ENCODE peak calls at places on chromosomes 7 and 10, in four cellular contexts. T, A, W and E are unnamed samples.
A peak's percentile ranks its signal among the peaks of the same experiment; 100 is the strongest.

GRCh38 chr7:155219947-155220769 is 77.5 kb upstream of the INSIG1 start:
- DNase-seq in T (no peak), A (no peak), W (no peak), E (no peak)

GRCh38 chr7:150962743-150963399 is 15.2 kb downstream of the KCNH2 start:
- DNase-seq in T (peak; percentile 45), A (no peak), W (peak; percentile 95), E (no peak)

GRCh38 chr10:103594326-103594725 is 100.8 kb downstream of the NEURL1 start:
- DNase-seq in T (no peak), A (no peak), W (no peak), E (no peak)

GRCh38 chr10:99391346-99391745 is 39.1 kb downstream of the GOT1 start:
- DNase-seq in T (no peak), A (no peak), W (no peak), E (no peak)

GRCh38 chr7:116208919-116209318 is 1.4 kb upstream of the TES start:
- DNase-seq in T (no peak), A (no peak), W (no peak), E (no peak)

GRCh38 chr7:123995617-123996326 is 37.1 kb downstream of the TMEM229A start:
- DNase-seq in T (no peak), A (no peak), W (no peak), E (no peak)

GRCh38 chr10:110350812-110351211 is 46.1 kb upstream of the SMNDC1 start:
- DNase-seq in T (peak; percentile 77), A (no peak), W (no peak), E (no peak)

GRCh38 chr10:14507156-14507555 is 176.4 kb upstream of the FRMD4A start:
- DNase-seq in T (no peak), A (no peak), W (no peak), E (no peak)

GRCh38 chr7:101877882-101878591 is 60.6 kb downstream of the CUX1 start:
- DNase-seq in T (no peak), A (no peak), W (no peak), E (no peak)

GRCh38 chr7:30918676-30919075 is 7.0 kb downstream of the AQP1 start:
- DNase-seq in T (no peak), A (no peak), W (no peak), E (no peak)

GRCh38 chr10:112286837-112287818 is 3.9 kb downstream of the TECTB start:
- DNase-seq in T (no peak), A (no peak), W (no peak), E (no peak)

GRCh38 chr10:106424981-106425380 is 739.5 kb downstream of the SORCS1 start:
- DNase-seq in T (peak; percentile 75), A (no peak), W (no peak), E (peak; percentile 89)

GRCh38 chr7:13117103-13117502 is 429.7 kb downstream of the ARL4A start:
- DNase-seq in T (peak; percentile 34), A (no peak), W (no peak), E (no peak)